ENCODE peak calls at places on chromosomes 1 and 21, in five cellular contexts. O is GM12878, G is A549, S is H1, T is HepG2. L is an unnamed sample.

GRCh38 chr1:117556976-117557375 is 48.9 kb upstream of the TENT5C start:
- DNase-seq in O (no peak), G (no peak), S (no peak), T (no peak), L (no peak)

GRCh38 chr1:27862671-27863551 is 9.4 kb upstream of the THEMIS2 start:
- DNase-seq in O (peak), G (peak), S (no peak), T (no peak), L (no peak)

GRCh38 chr1:30036666-30037065 is 686.7 kb downstream of the MATN1 start:
- DNase-seq in O (no peak), G (no peak), S (no peak), T (no peak), L (no peak)

GRCh38 chr21:32735524-32735923 is 7.7 kb upstream of the SYNJ1 start:
- DNase-seq in O (no peak), G (no peak), S (no peak), T (no peak), L (no peak)

GRCh38 chr1:6969106-6969505 is 183.9 kb downstream of the CAMTA1 start:
- DNase-seq in O (no peak), G (no peak), S (no peak), T (no peak), L (no peak)

GRCh38 chr1:5904551-5904950 is 87.7 kb downstream of the NPHP4 start:
- DNase-seq in O (no peak), G (no peak), S (no peak), T (no peak), L (no peak)

GRCh38 chr1:11800391-11800755 is 5.4 kb downstream of the MTHFR start:
- DNase-seq in O (no peak), G (no peak), S (no peak), T (no peak), L (no peak)

GRCh38 chr21:38525454-38525853 is 27.2 kb upstream of the ERG start:
- DNase-seq in O (no peak), G (no peak), S (no peak), T (no peak), L (no peak)

GRCh38 chr1:151311589-151312331 is 15.5 kb downstream of the PI4KB start:
- DNase-seq in O (no peak), G (peak), S (no peak), T (peak), L (peak)
- TF ChIP-seq KDM1A in O (no peak), G (no peak), S (no peak), T (no peak), L (peak)

DNA sequence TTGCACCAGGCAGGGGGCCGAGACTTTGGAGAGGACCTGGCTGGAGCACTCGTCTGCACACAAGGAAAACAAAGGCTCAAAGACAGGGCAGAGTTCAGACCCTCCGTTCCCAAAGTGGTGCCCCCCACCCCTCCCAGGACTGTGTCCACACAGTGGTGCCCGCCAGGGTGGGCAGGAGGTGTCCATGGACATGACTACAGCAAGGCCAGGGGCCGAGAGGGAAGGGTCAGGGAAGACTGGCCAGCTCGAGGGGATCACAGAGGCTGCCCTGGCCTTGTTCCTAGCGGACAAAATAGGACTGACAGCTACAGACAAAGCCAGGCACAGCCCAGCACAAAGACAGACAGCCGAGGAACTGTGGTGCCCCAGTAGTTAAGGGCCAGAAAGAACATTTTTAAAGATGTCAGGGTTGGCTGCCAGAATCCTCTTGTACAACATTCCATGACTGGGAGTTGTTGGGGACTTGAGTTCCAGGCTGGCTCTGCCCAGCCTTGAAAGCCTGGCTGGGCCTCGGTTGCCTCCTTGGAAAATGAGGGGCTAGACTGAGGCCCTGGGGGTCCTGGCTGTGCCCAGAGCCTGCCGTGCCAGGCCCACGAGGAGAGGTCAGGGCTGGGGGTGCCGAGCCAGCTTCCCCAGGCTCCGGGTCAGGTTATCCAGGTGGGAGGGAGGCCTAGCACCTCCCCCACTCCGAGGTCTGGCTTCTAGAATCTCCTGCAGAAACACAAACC is 63.7 kb downstream of the SLX9 start:
- DNase-seq in O (no peak), G (no peak), S (no peak), T (peak), L (no peak)
- TF ChIP-seq KDM1A in O (no peak), G (no peak), S (no peak), T (no peak), L (no peak)

GRCh38 chr21:33752260-33752659 is 110.0 kb downstream of the ITSN1 start:
- DNase-seq in O (no peak), G (no peak), S (no peak), T (no peak), L (no peak)

GRCh38 chr21:33748903-33749302 is 106.6 kb downstream of the ITSN1 start:
- DNase-seq in O (no peak), G (no peak), S (no peak), T (no peak), L (no peak)

GRCh38 chr21:33750017-33750416 is 107.7 kb downstream of the ITSN1 start:
- DNase-seq in O (no peak), G (no peak), S (no peak), T (no peak), L (no peak)

GRCh38 chr21:33751533-33751932 is 109.2 kb downstream of the ITSN1 start:
- DNase-seq in O (no peak), G (no peak), S (no peak), T (no peak), L (no peak)

DNA sequence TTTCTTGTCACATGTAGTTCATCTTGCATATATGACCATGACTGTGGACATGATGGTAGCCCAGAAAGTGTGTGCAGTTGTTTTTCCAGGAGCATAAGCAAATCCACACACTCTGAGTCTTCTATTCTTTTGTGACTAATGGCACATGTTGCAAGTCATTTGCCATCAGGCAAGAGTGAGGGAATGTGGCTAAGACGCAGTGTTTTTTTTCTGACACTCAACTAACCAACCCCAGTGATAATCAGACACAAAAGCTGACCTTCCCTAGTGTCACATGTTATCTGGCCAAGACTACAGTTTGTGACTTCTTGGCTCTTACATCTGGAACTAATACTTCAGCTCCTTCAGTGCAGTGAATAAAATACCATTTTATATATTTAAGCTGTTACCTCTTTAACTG is 108.8 kb downstream of the ITSN1 start:
- DNase-seq in O (no peak), G (no peak), S (no peak), T (no peak), L (no peak)
- TF ChIP-seq KDM1A in O (no peak), G (no peak), S (no peak), T (no peak), L (no peak)

DNA sequence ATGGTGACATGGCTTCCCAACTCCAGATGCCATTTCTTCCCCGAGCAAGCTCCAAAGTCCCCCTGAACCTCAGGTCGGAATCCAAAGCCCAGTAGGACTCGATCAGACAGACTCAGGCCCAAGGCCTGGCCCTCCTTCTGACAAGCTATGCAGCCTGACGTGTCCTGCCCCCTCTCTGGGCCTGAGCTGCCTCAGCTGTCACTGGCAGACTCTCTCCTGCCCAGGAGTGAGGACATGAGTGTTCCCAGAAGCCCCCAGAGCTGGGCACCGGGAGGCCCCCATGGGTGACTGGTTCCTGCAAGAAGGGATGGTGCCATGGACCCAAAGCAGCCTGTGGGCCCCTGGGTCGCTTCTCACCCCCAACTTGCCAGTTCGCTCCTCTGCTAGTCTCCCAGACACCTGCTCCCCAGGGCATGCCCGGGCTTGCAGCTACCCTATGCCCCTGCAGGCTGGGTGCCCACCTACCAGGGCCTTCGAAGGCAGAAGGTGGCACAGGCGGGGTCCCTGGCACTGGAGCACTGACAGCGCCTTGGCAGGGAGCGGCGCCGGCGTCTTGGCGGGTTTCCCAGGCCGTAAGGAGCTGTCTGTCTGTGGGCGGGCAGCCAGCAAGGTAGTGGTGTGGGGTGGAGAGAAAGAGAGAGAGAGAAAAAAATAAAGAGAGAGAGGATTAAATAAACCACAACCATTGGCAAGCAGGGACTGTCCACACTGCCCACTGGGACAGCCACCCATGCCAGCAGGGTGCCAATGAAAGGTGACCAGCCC is 2.3 kb downstream of the EDN2 start:
- DNase-seq in O (no peak), G (no peak), S (no peak), T (no peak), L (no peak)
- TF ChIP-seq KDM1A in O (no peak), G (no peak), S (no peak), T (no peak), L (no peak)

L was measured in K562.